ENCODE peak calls at places on chromosomes 16 and 17, in ten cellular contexts. W is stimulated activated CD8-positive, alpha-beta memory T cell treated with anti-CD3 and anti-CD28 coated beads, Interleukin-2, amount 100 ng/mL, for 1 hour; G is cardiac fibroblast; H is HEK293T; N is brain microvascular endothelial cell; K is lung; C is T-helper 2 cell; Z is stimulated activated CD4-positive, alpha-beta T cell treated with anti-CD3 and anti-CD28 coated beads, Interleukin-2, amount 100 ng/mL, for 4 hours; P is smooth muscle cell of the brain vasculature; A is GM04504. R is an unnamed sample.

GRCh38 chr17:3877220-3877619 is 15.6 kb downstream of the CAMKK1 start:
- DNase-seq in W (no peak), G (no peak), H (no peak), N (no peak), K (no peak), C (no peak), Z (no peak), P (no peak), A (no peak), R (no peak)

GRCh38 chr17:17751489-17751995 is 70.3 kb downstream of the RAI1 start:
- DNase-seq in W (peak; percentile 19), G (no peak), H (no peak), N (no peak), K (no peak), C (peak; percentile 86), Z (no peak), P (no peak), A (no peak), R (no peak)

GRCh38 chr16:3950343-3951193 is 70.1 kb upstream of the CREBBP start:
- DNase-seq in W (no peak), G (peak; percentile 98), H (no peak), N (peak; percentile 96), K (peak; percentile 89), C (no peak), Z (no peak), P (no peak), A (peak; percentile 96), R (no peak)

GRCh38 chr17:2421315-2422147 is 20.7 kb upstream of the MNT start:
- DNase-seq in W (no peak), G (no peak), H (no peak), N (no peak), K (no peak), C (no peak), Z (no peak), P (no peak), A (no peak), R (no peak)

GRCh38 chr16:57128787-57129389 is 36.5 kb downstream of the CPNE2 start:
- DNase-seq in W (peak; percentile 21), G (no peak), H (no peak), N (no peak), K (no peak), C (peak; percentile 92), Z (peak; percentile 24), P (no peak), A (no peak), R (no peak)

GRCh38 chr16:76370344-76370743 is 93.1 kb downstream of the CNTNAP4 start:
- DNase-seq in W (no peak), G (no peak), H (no peak), N (no peak), K (no peak), C (no peak), Z (no peak), P (no peak), A (no peak), R (no peak)

GRCh38 chr16:51523400-51523799 is 372.3 kb upstream of the SALL1 start:
- DNase-seq in W (no peak), G (no peak), H (no peak), N (no peak), K (no peak), C (no peak), Z (no peak), P (no peak), A (no peak), R (no peak)

GRCh38 chr16:57289391-57290257 is 5.2 kb upstream of the PLLP start:
- DNase-seq in W (no peak), G (no peak), H (no peak), N (no peak), K (no peak), C (no peak), Z (no peak), P (no peak), A (no peak), R (no peak)

GRCh38 chr17:48030531-48030930 is 7.1 kb downstream of the COPZ2 start:
- DNase-seq in W (no peak), G (peak; percentile 36), H (no peak), N (no peak), K (no peak), C (no peak), Z (no peak), P (no peak), A (no peak), R (no peak)

GRCh38 chr17:43021739-43022512 is at the start of gene VAT1:
- DNase-seq in W (peak; percentile 39), G (peak; percentile 76), H (peak; percentile 84), N (peak; percentile 46), K (peak; percentile 77), C (peak; percentile 55), Z (peak; percentile 43), P (no peak), A (peak; percentile 48), R (no peak)

GRCh38 chr17:38917259-38917658 is 8.2 kb upstream of the LASP1NB start:
- DNase-seq in W (no peak), G (no peak), H (no peak), N (no peak), K (no peak), C (no peak), Z (no peak), P (no peak), A (no peak), R (no peak)

GRCh38 chr16:53052519-53053501 is at the start of gene CHD9NB:
- DNase-seq in W (no peak), G (peak; percentile 94), H (no peak), N (peak; percentile 43), K (peak; percentile 49), C (peak; percentile 24), Z (no peak), P (no peak), A (peak; percentile 82), R (no peak)

GRCh38 chr16:57727610-57728009 is 8.0 kb upstream of the KATNB1 start:
- DNase-seq in W (no peak), G (no peak), H (no peak), N (no peak), K (no peak), C (no peak), Z (no peak), P (no peak), A (no peak), R (no peak)

GRCh38 chr16:85913688-85914422 is 14.9 kb downstream of the IRF8 start:
- DNase-seq in W (no peak), G (no peak), H (no peak), N (no peak), K (no peak), C (no peak), Z (no peak), P (no peak), A (no peak), R (no peak)

GRCh38 chr16:27839419-27839818 is 224.1 kb downstream of the GSG1L start:
- DNase-seq in W (no peak), G (peak; percentile 14), H (no peak), N (peak; percentile 33), K (no peak), C (no peak), Z (no peak), P (no peak), A (no peak), R (no peak)

GRCh38 chr16:66606000-66606751 is 1.7 kb downstream of the CMTM3 start:
- DNase-seq in W (no peak), G (no peak), H (no peak), N (no peak), K (no peak), C (peak; percentile 39), Z (no peak), P (no peak), A (no peak), R (no peak)

GRCh38 chr16:87065781-87066694 is 251.2 kb downstream of the C16orf95 start:
- DNase-seq in W (no peak), G (no peak), H (no peak), N (no peak), K (no peak), C (no peak), Z (no peak), P (no peak), A (no peak), R (no peak)

GRCh38 chr16:86880316-86881117 is 302.2 kb downstream of the FOXL1 start:
- DNase-seq in W (no peak), G (peak; percentile 17), H (no peak), N (no peak), K (no peak), C (no peak), Z (no peak), P (no peak), A (no peak), R (no peak)

GRCh38 chr16:83397601-83398000 is 410.2 kb upstream of the HSBP1 start:
- DNase-seq in W (no peak), G (no peak), H (no peak), N (no peak), K (no peak), C (no peak), Z (no peak), P (no peak), A (no peak), R (no peak)

GRCh38 chr16:65032397-65032796 is 89.5 kb downstream of the CDH11 start:
- DNase-seq in W (no peak), G (peak; percentile 20), H (no peak), N (no peak), K (no peak), C (no peak), Z (no peak), P (no peak), A (peak; percentile 10), R (no peak)

GRCh38 chr17:41702712-41703111 is 9.4 kb upstream of the GAST start:
- DNase-seq in W (no peak), G (no peak), H (no peak), N (no peak), K (no peak), C (no peak), Z (no peak), P (no peak), A (no peak), R (no peak)

GRCh38 chr17:64641499-64641898 is 20.6 kb downstream of the SMURF2 start:
- DNase-seq in W (no peak), G (peak; percentile 89), H (peak; percentile 70), N (peak; percentile 85), K (no peak), C (no peak), Z (no peak), P (no peak), A (peak; percentile 66), R (no peak)

GRCh38 chr17:51537996-51538550 is 277.7 kb downstream of the UTP18 start:
- DNase-seq in W (no peak), G (no peak), H (no peak), N (no peak), K (no peak), C (no peak), Z (no peak), P (no peak), A (no peak), R (no peak)

GRCh38 chr17:75695830-75696271 is 25.4 kb upstream of the ITGB4 start:
- DNase-seq in W (no peak), G (no peak), H (no peak), N (no peak), K (no peak), C (no peak), Z (no peak), P (no peak), A (no peak), R (no peak)

GRCh38 chr17:17508019-17508535 is 11.9 kb upstream of the RASD1 start:
- DNase-seq in W (no peak), G (no peak), H (no peak), N (no peak), K (no peak), C (no peak), Z (no peak), P (no peak), A (no peak), R (no peak)

GRCh38 chr16:61042736-61043135 is 993.5 kb downstream of the CDH8 start:
- DNase-seq in W (no peak), G (peak; percentile 0), H (no peak), N (no peak), K (no peak), C (no peak), Z (no peak), P (no peak), A (no peak), R (no peak)

GRCh38 chr17:234163-235047 is 53.0 kb upstream of the DOC2B start:
- DNase-seq in W (no peak), G (no peak), H (no peak), N (no peak), K (no peak), C (no peak), Z (no peak), P (no peak), A (no peak), R (no peak)

GRCh38 chr16:29775742-29776408 is 2.2 kb upstream of the ZG16 start:
- DNase-seq in W (no peak), G (peak; percentile 20), H (no peak), N (peak; percentile 14), K (no peak), C (no peak), Z (no peak), P (no peak), A (no peak), R (no peak)

R was measured in Panc1.